ENCODE peak calls at places on chromosomes 4 and X, in six cellular contexts. One of them, this sample, is unnamed.

GRCh38 chrX:45506149-45506768 is 305.6 kb upstream of the DIPK2B start:
- DNase-seq in heart right ventricle: no peak
- DNase-seq in body of pancreas: no peak
- DNase-seq in HL-60: no peak
- DNase-seq in endodermal cell: no peak
- DNase-seq in GM12878: no peak
- DNase-seq in this sample: no peak

GRCh38 chr4:20544645-20545044 is 155.6 kb upstream of the PACRGL start:
- DNase-seq in heart right ventricle: no peak
- DNase-seq in body of pancreas: no peak
- DNase-seq in HL-60: no peak
- DNase-seq in endodermal cell: no peak
- DNase-seq in GM12878: no peak
- DNase-seq in this sample: no peak

GRCh38 chrX:107507093-107507743 is 57.8 kb downstream of the FRMPD3 start:
- DNase-seq in heart right ventricle: no peak
- DNase-seq in body of pancreas: no peak
- DNase-seq in HL-60: no peak
- DNase-seq in endodermal cell: no peak
- DNase-seq in GM12878: no peak
- DNase-seq in this sample: no peak

GRCh38 chr4:74545488-74545887 is 100.6 kb downstream of the AREG start:
- DNase-seq in heart right ventricle: no peak
- DNase-seq in body of pancreas: peak; percentile 54
- DNase-seq in HL-60: no peak
- DNase-seq in endodermal cell: no peak
- DNase-seq in GM12878: no peak
- DNase-seq in this sample: no peak

GRCh38 chrX:8815460-8816065 is 14.4 kb upstream of the FAM9A start:
- DNase-seq in heart right ventricle: no peak
- DNase-seq in body of pancreas: no peak
- DNase-seq in HL-60: peak; percentile 4
- DNase-seq in endodermal cell: peak; percentile 53
- DNase-seq in GM12878: peak; percentile 4
- DNase-seq in this sample: no peak

GRCh38 chr4:40564004-40564403 is 65.7 kb downstream of the RBM47 start:
- DNase-seq in heart right ventricle: no peak
- DNase-seq in body of pancreas: no peak
- DNase-seq in HL-60: peak; percentile 78
- DNase-seq in endodermal cell: no peak
- DNase-seq in GM12878: no peak
- DNase-seq in this sample: no peak

GRCh38 chr4:166045457-166045856 is 172.4 kb downstream of the TLL1 start:
- DNase-seq in heart right ventricle: no peak
- DNase-seq in body of pancreas: no peak
- DNase-seq in HL-60: no peak
- DNase-seq in endodermal cell: no peak
- DNase-seq in GM12878: peak; percentile 59
- DNase-seq in this sample: no peak

GRCh38 chr4:141246243-141246642 is 25.5 kb downstream of the ZNF330 start:
- DNase-seq in heart right ventricle: no peak
- DNase-seq in body of pancreas: no peak
- DNase-seq in HL-60: no peak
- DNase-seq in endodermal cell: no peak
- DNase-seq in GM12878: no peak
- DNase-seq in this sample: no peak

GRCh38 chr4:140395668-140396067 is 22.2 kb downstream of the SCOC start:
- DNase-seq in heart right ventricle: no peak
- DNase-seq in body of pancreas: no peak
- DNase-seq in HL-60: no peak
- DNase-seq in endodermal cell: no peak
- DNase-seq in GM12878: no peak
- DNase-seq in this sample: no peak

GRCh38 chr4:150078996-150079581 is 844 bp downstream of the DCLK2 start:
- DNase-seq in heart right ventricle: peak; percentile 43
- DNase-seq in body of pancreas: peak; percentile 61
- DNase-seq in HL-60: no peak
- DNase-seq in endodermal cell: peak; percentile 81
- DNase-seq in GM12878: no peak
- DNase-seq in this sample: peak; percentile 34

GRCh38 chr4:127400736-127401346 is 231.9 kb upstream of the INTU start:
- DNase-seq in heart right ventricle: peak; percentile 25
- DNase-seq in body of pancreas: peak; percentile 59
- DNase-seq in HL-60: no peak
- DNase-seq in endodermal cell: peak; percentile 86
- DNase-seq in GM12878: peak; percentile 9
- DNase-seq in this sample: peak; percentile 28

GRCh38 chrX:43349363-43349762 is 306.7 kb upstream of the MAOA start:
- DNase-seq in heart right ventricle: no peak
- DNase-seq in body of pancreas: peak; percentile 58
- DNase-seq in HL-60: peak; percentile 1
- DNase-seq in endodermal cell: peak; percentile 88
- DNase-seq in GM12878: peak; percentile 1
- DNase-seq in this sample: no peak

GRCh38 chr4:105462042-105462421 is 11.8 kb downstream of the PPA2 start:
- DNase-seq in heart right ventricle: no peak
- DNase-seq in body of pancreas: no peak
- DNase-seq in HL-60: no peak
- DNase-seq in endodermal cell: no peak
- DNase-seq in GM12878: no peak
- DNase-seq in this sample: no peak

GRCh38 chr4:115279300-115279699 is 165.9 kb upstream of the NDST4 start:
- DNase-seq in heart right ventricle: no peak
- DNase-seq in body of pancreas: no peak
- DNase-seq in HL-60: no peak
- DNase-seq in endodermal cell: no peak
- DNase-seq in GM12878: no peak
- DNase-seq in this sample: no peak

GRCh38 chr4:6333301-6334202 is 63.9 kb downstream of the WFS1 start:
- DNase-seq in heart right ventricle: no peak
- DNase-seq in body of pancreas: no peak
- DNase-seq in HL-60: no peak
- DNase-seq in endodermal cell: peak; percentile 75
- DNase-seq in GM12878: no peak
- DNase-seq in this sample: no peak

GRCh38 chr4:26321326-26322276 is 787 bp downstream of the RBPJ start:
- DNase-seq in heart right ventricle: no peak
- DNase-seq in body of pancreas: peak; percentile 30
- DNase-seq in HL-60: no peak
- DNase-seq in endodermal cell: peak; percentile 75
- DNase-seq in GM12878: no peak
- DNase-seq in this sample: peak; percentile 25

GRCh38 chr4:169491211-169491610 is 121.2 kb downstream of the NEK1 start:
- DNase-seq in heart right ventricle: no peak
- DNase-seq in body of pancreas: no peak
- DNase-seq in HL-60: no peak
- DNase-seq in endodermal cell: no peak
- DNase-seq in GM12878: no peak
- DNase-seq in this sample: no peak

GRCh38 chr4:169492436-169493163 is 119.8 kb downstream of the NEK1 start:
- DNase-seq in heart right ventricle: no peak
- DNase-seq in body of pancreas: peak; percentile 9
- DNase-seq in HL-60: peak; percentile 6
- DNase-seq in endodermal cell: peak; percentile 80
- DNase-seq in GM12878: peak; percentile 13
- DNase-seq in this sample: no peak

DNA sequence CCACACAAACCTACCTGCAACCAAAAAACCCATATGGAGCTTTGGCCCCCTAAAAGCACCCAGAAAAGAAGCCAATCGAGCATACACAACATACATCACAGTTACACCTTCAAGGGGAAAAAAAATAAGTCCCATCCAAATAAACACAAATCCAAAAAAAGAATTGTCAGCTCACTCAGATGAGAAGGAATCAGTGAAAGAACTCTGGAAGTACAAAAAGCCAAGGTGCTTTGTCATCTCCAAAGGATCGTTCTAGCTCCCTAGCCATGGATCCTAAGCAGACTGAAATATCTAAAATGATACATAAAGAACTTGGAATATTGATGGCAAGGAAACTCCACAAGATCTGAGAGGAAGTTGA is 119.2 kb downstream of the NEK1 start:
- DNase-seq in heart right ventricle: no peak
- DNase-seq in body of pancreas: no peak
- DNase-seq in HL-60: no peak
- DNase-seq in endodermal cell: no peak
- DNase-seq in GM12878: no peak
- DNase-seq in this sample: no peak
- TF ChIP-seq CTCF in heart right ventricle: no peak
- TF ChIP-seq CTCF in body of pancreas: no peak
- TF ChIP-seq CTCF in HL-60: no peak
- TF ChIP-seq CTCF in endodermal cell: no peak
- TF ChIP-seq CTCF in GM12878: no peak
- TF ChIP-seq CTCF in this sample: no peak

DNA sequence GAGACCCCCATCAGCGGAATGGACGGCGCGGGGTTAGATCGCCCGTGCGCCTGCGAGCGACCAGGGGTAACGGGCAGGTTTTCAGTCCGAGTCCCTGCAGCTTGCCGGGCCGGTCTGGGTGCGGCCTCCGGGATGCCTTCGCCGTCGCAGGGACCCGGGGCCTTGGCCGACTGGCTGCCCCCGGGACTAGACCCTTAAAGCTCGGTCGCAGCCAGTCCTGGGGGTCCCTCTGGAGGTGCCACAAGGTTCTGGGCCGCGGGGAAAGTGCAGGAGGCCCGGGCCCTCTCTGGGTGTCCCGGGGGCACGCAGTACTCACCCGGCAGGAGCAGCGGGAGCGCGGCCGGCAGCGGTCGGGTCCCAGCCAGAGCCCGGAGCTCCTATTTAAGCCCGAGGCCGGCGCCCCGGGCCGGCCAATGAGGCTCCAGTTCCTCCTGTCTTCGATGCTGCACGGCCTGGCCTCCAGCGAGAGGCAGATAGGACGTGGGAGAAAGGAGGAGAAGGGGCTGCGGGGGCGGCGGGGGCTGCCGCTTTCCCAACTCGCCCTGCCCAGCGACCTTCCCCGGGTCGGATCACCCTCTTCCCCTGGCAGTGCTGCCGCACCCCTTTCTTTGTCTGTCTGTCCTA is at the start of gene SPON2:
- DNase-seq in heart right ventricle: peak; percentile 56
- DNase-seq in body of pancreas: peak; percentile 25
- DNase-seq in HL-60: no peak
- DNase-seq in endodermal cell: peak; percentile 81
- DNase-seq in GM12878: no peak
- DNase-seq in this sample: no peak
- H3K27ac ChIP-seq in heart right ventricle: peak within 1 kb of the TSS; percentile 74
- H3K27ac ChIP-seq in body of pancreas: peak within 1 kb of the TSS; percentile 39
- H3K27ac ChIP-seq in HL-60: no peak within 1 kb of the TSS
- H3K27ac ChIP-seq in endodermal cell: no peak within 1 kb of the TSS
- H3K27ac ChIP-seq in GM12878: no peak within 1 kb of the TSS
- H3K27ac ChIP-seq in this sample: peak within 1 kb of the TSS; percentile 81

GRCh38 chrX:46805270-46805669 is 31.6 kb upstream of the RP2 start:
- DNase-seq in heart right ventricle: no peak
- DNase-seq in body of pancreas: no peak
- DNase-seq in HL-60: no peak
- DNase-seq in endodermal cell: no peak
- DNase-seq in GM12878: no peak
- DNase-seq in this sample: no peak

DNA sequence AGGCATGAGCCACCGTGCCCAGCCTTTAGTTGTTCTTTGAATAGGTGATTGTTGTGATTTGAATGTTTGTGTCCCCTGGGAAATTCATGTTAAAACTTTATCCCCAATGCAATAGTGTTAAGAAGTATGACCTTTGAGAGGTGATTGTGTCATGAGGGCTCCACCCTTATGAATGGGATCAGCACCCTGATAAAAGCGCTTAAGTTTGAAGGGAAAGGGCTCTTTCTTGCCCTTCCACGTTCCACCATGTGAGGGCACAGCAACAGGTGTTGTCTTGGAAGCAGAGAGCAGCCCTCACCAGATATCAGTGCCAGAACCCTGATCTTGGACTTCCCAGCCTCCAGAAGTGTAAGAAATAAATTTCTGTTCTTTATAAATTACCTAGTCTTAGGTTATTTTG is 33.7 kb upstream of the RP2 start:
- DNase-seq in heart right ventricle: no peak
- DNase-seq in body of pancreas: no peak
- DNase-seq in HL-60: no peak
- DNase-seq in endodermal cell: peak; percentile 56
- DNase-seq in GM12878: no peak
- DNase-seq in this sample: no peak
- TF ChIP-seq CTCF in heart right ventricle: no peak
- TF ChIP-seq CTCF in body of pancreas: no peak
- TF ChIP-seq CTCF in HL-60: no peak
- TF ChIP-seq CTCF in endodermal cell: peak; percentile 58
- TF ChIP-seq CTCF in GM12878: peak; percentile 27
- TF ChIP-seq CTCF in this sample: no peak

DNA sequence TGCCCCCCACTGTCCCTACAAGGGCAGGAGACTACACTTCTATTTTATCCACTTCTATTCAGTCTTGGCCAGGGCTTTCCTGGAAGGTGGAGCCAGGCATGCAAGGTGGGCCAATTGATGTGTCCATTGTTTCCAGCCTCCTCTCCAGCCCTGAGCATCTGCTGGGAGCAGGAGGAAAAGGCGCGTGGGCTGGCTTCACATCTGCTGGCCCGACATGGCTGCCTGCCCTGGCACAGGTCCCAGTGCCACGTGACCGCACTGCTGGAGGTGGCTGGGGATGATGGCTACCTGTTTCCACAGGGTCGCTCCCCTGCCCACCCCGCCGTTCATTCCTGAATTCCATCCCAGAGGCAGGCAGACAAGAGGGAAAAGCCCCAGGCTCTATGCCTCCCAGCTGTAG is 247.7 kb downstream of the AFAP1 start:
- DNase-seq in heart right ventricle: no peak
- DNase-seq in body of pancreas: peak; percentile 40
- DNase-seq in HL-60: no peak
- DNase-seq in endodermal cell: no peak
- DNase-seq in GM12878: no peak
- DNase-seq in this sample: peak; percentile 40
- H3K27ac ChIP-seq in heart right ventricle: no peak overlapping the region
- H3K27ac ChIP-seq in body of pancreas: no peak overlapping the region
- H3K27ac ChIP-seq in HL-60: no peak overlapping the region
- H3K27ac ChIP-seq in endodermal cell: no peak overlapping the region
- H3K27ac ChIP-seq in GM12878: no peak overlapping the region
- H3K27ac ChIP-seq in this sample: no peak overlapping the region

GRCh38 chr4:164997324-164997723 is 19.9 kb upstream of the TRIM61 start:
- DNase-seq in heart right ventricle: no peak
- DNase-seq in body of pancreas: no peak
- DNase-seq in HL-60: no peak
- DNase-seq in endodermal cell: no peak
- DNase-seq in GM12878: no peak
- DNase-seq in this sample: no peak
- TF ChIP-seq CTCF in heart right ventricle: no peak
- TF ChIP-seq CTCF in body of pancreas: no peak
- TF ChIP-seq CTCF in HL-60: no peak
- TF ChIP-seq CTCF in endodermal cell: peak; percentile 42
- TF ChIP-seq CTCF in GM12878: peak; percentile 25
- TF ChIP-seq CTCF in this sample: no peak